ENCODE peak calls at places on chromosomes 2 and 18, in four cellular contexts. W is neuronal stem cell, M is K562, X is GM23248. A is an unnamed sample.

GRCh38 chr2:239195318-239195871 is 205.4 kb downstream of the HDAC4 start:
- DNase-seq in W (no peak), M (no peak), X (no peak), A (no peak)

GRCh38 chr2:24771905-24772586 is 21.1 kb downstream of the PTRHD1 start:
- DNase-seq in M (no peak), X (no peak), W (no peak), A (no peak)

GRCh38 chr2:221779614-221780067 is 207.5 kb upstream of the EPHA4 start:
- DNase-seq in W (no peak), M (no peak), X (peak), A (no peak)

GRCh38 chr2:37854676-37855282 is 70.3 kb upstream of the RMDN2 start:
- DNase-seq in X (no peak), W (no peak), M (no peak), A (no peak)

GRCh38 chr2:158761626-158762025 is 33.5 kb upstream of the DAPL1 start:
- DNase-seq in W (no peak), M (no peak), X (peak), A (no peak)

GRCh38 chr2:192243488-192243887 is 48.8 kb upstream of the TMEFF2 start:
- DNase-seq in M (no peak), X (peak), W (no peak), A (no peak)

GRCh38 chr2:1227289-1227900 is 185.9 kb upstream of the TPO start:
- DNase-seq in M (no peak), X (no peak), W (no peak), A (no peak)

GRCh38 chr2:1546901-1547300 is 133.6 kb downstream of the TPO start:
- DNase-seq in W (no peak), X (no peak), M (peak), A (no peak)

GRCh38 chr2:98379311-98380202 is 33.3 kb downstream of the CNGA3 start:
- DNase-seq in M (no peak), X (peak), W (no peak), A (no peak)

GRCh38 chr2:235148201-235149170 is 196.7 kb downstream of the SH3BP4 start:
- DNase-seq in W (no peak), M (no peak), X (no peak), A (no peak)

GRCh38 chr18:62660741-62661140 is 54.6 kb upstream of the PHLPP1 start:
- DNase-seq in M (no peak), W (no peak), X (peak), A (no peak)

GRCh38 chr2:176637497-176638166 is 368.4 kb downstream of the MTX2 start:
- DNase-seq in X (peak), W (peak), M (no peak), A (no peak)

GRCh38 chr18:11115268-11115667 is 34.1 kb downstream of the PIEZO2 start:
- DNase-seq in M (no peak), W (no peak), X (peak), A (no peak)

GRCh38 chr2:237440819-237441281 is 26.9 kb upstream of the COL6A3 start:
- DNase-seq in W (no peak), M (no peak), X (peak), A (no peak)

GRCh38 chr18:2480536-2480935 is 90.8 kb downstream of the METTL4 start:
- DNase-seq in X (no peak), M (no peak), W (no peak), A (no peak)

GRCh38 chr2:128510701-128511100 is 192.0 kb upstream of the HS6ST1 start:
- DNase-seq in W (no peak), X (peak), M (no peak), A (no peak)

GRCh38 chr2:2253139-2254016 is 77.7 kb downstream of the MYT1L start:
- DNase-seq in X (no peak), M (no peak), W (no peak), A (no peak)

GRCh38 chr18:21934766-21935015 is 194.1 kb downstream of the MIB1 start:
- DNase-seq in M (no peak), W (no peak), X (no peak), A (no peak)

DNA sequence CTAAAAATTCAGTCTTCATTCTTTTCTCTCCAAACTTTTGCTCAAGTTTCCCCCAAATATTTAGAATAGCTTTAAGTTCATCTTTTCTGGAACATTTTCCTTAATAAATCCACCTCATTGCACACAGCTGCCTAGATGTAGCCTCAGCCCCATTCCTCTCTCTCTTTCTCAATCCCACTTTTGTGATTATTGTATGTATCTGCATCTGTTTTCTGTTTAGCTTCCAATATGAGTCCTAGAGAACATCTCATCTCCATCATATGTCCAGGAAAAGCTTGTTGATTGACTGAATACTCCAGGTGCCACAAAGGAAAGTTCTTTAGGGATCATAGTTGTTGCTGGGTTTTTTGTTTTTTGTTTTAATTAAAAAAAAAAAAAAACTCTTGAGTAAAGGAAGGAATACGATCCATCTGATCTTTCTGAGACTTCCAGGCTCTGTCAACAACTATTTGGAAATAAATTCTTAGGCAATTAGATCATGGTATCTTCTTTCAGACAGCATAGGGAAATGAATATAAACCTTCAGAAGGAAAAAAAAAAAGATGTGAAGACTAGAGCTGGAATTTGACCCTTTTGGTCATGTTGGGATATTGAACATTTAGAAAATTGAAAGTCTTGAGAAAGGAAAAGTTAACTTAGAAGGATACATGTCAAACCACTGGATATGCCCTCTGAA is 42.5 kb downstream of the KIAA2012 start:
- DNase-seq in M (no peak), W (no peak), X (peak), A (no peak)
- H3K27ac ChIP-seq in M (no peak), W (no peak), X (peak), A (no peak)

GRCh38 chr2:204454672-204455380 is 90.4 kb upstream of the PARD3B start:
- DNase-seq in X (no peak), M (no peak), W (no peak), A (no peak)

GRCh38 chr2:204452464-204453023 is 92.7 kb upstream of the PARD3B start:
- DNase-seq in W (peak), X (peak), M (no peak), A (no peak)

GRCh38 chr2:204453730-204454167 is 91.5 kb upstream of the PARD3B start:
- DNase-seq in X (peak), W (no peak), M (no peak), A (no peak)

GRCh38 chr2:204447722-204448121 is 97.6 kb upstream of the PARD3B start:
- DNase-seq in X (no peak), M (no peak), W (no peak), A (no peak)

GRCh38 chr2:204451766-204452165 is 93.5 kb upstream of the PARD3B start:
- DNase-seq in M (no peak), W (no peak), X (peak), A (no peak)
- H3K4me2 ChIP-seq in M (peak), W (no peak), X (peak), A (no peak)

GRCh38 chr18:76450912-76451421 is 44.1 kb downstream of the ZNF516 start:
- DNase-seq in W (peak), M (no peak), X (peak), A (no peak)

GRCh38 chr18:76452357-76452756 is 42.7 kb downstream of the ZNF516 start:
- DNase-seq in X (peak), W (no peak), M (no peak), A (no peak)

GRCh38 chr18:76453057-76453561 is 41.9 kb downstream of the ZNF516 start:
- DNase-seq in M (no peak), X (no peak), W (no peak), A (no peak)

GRCh38 chr18:76450452-76450851 is 44.6 kb downstream of the ZNF516 start:
- DNase-seq in M (no peak), X (peak), W (no peak), A (no peak)

GRCh38 chr18:76451475-76452331 is 43.3 kb downstream of the ZNF516 start:
- DNase-seq in W (peak), M (no peak), X (peak), A (no peak)
- H2AFZ ChIP-seq in W (peak), M (no peak), X (peak), A (no peak)

GRCh38 chr2:172389685-172390339 is 37.6 kb upstream of the ITGA6 start:
- DNase-seq in M (no peak), W (no peak), X (no peak), A (no peak)

GRCh38 chr2:172395503-172395902 is 31.9 kb upstream of the ITGA6 start:
- DNase-seq in M (no peak), X (no peak), W (no peak), A (peak)

GRCh38 chr2:172397136-172397825 is 30.1 kb upstream of the ITGA6 start:
- DNase-seq in M (no peak), X (peak), W (no peak), A (no peak)

GRCh38 chr2:172398444-172398843 is 28.9 kb upstream of the ITGA6 start:
- DNase-seq in X (no peak), W (no peak), M (peak), A (no peak)

DNA sequence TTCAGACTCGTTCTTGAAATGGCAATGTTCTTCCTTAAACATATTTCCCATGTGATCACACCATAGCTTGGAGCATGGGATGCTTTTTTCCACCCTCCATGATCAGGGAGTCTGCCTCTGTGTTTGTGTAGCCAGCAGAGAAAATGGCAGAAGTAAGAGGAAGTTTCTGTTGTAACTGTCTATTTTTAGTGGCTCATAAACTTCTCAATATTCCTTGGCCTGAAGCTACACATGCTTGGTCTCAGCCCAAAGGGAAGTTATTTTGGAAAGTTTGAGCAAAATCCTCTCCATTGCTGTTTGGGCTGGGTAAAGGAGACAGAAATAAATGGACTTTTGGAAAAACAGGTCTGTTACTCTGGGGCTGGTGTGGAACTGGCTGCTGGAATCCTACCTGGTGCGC is 33.4 kb upstream of the ITGA6 start:
- DNase-seq in W (no peak), M (no peak), X (no peak), A (no peak)
- H3K27ac ChIP-seq in W (no peak), M (no peak), X (no peak), A (no peak)

A was measured in DND-41.